ENCODE peak calls at places on chromosomes 16 and 17, in four cellular contexts. L is hypothalamus, W is islet precursor cell, G is NCI-H510A. R is an unnamed sample.

GRCh38 chr17:57670769-57671545 is 74.1 kb downstream of the CCDC182 start:
- DNase-seq in W (peak), G (no peak), L (no peak), R (peak)

GRCh38 chr17:67942810-67943209 is 53.5 kb downstream of the C17orf58 start:
- DNase-seq in L (no peak), W (no peak), G (no peak), R (peak)

GRCh38 chr17:78722101-78722761 is 59.8 kb downstream of the CYTH1 start:
- DNase-seq in L (peak), G (no peak), W (no peak), R (peak)

GRCh38 chr17:19507673-19508326 is 25.9 kb upstream of the SLC47A1 start:
- DNase-seq in W (peak), L (peak), G (peak), R (peak)

GRCh38 chr17:36949461-36949927 is 740 bp downstream of the AATF start:
- DNase-seq in L (no peak), G (no peak), W (no peak), R (peak)

GRCh38 chr17:76935331-76935730 is 67.1 kb downstream of the MGAT5B start:
- DNase-seq in G (no peak), L (no peak), W (no peak), R (no peak)

GRCh38 chr17:34706029-34706428 is 126.6 kb downstream of the TMEM132E start:
- DNase-seq in L (no peak), G (no peak), W (peak), R (no peak)

GRCh38 chr16:11510178-11510973 is 76.3 kb downstream of the LITAF start:
- DNase-seq in L (no peak), G (no peak), W (no peak), R (no peak)

GRCh38 chr16:6725634-6726331 is 606.9 kb upstream of the RBFOX1 start:
- DNase-seq in W (no peak), L (no peak), G (no peak), R (peak)

GRCh38 chr17:339193-340061 is 13.2 kb downstream of the RPH3AL start:
- DNase-seq in W (peak), L (no peak), G (peak), R (peak)

GRCh38 chr16:10694830-10695229 is at the start of gene TEKT5:
- DNase-seq in G (no peak), W (no peak), L (no peak), R (no peak)